ENCODE peak calls at places on chromosomes 11 and 22, in nine cellular contexts. C is adrenal gland, F is A549, M is IMR-90, D is testis, X is stomach, Y is heart left ventricle, P is H1, V is H54. G is an unnamed sample.

GRCh38 chr11:2409026-2409553 is 8.5 kb downstream of the TSSC4 start:
- DNase-seq in C (no peak), F (no peak), M (no peak), D (no peak), X (no peak), Y (no peak), P (no peak), V (no peak), G (no peak)

GRCh38 chr11:128236506-128237498 is 350.6 kb downstream of the ETS1 start:
- DNase-seq in C (no peak), F (no peak), M (no peak), D (peak), X (no peak), Y (no peak), P (no peak), V (no peak), G (no peak)

GRCh38 chr11:1401656-1402221 is 12.0 kb downstream of the BRSK2 start:
- DNase-seq in C (peak), F (peak), M (peak), D (peak), X (peak), Y (peak), P (no peak), V (peak), G (peak)

GRCh38 chr11:75072582-75072981 is 24.1 kb downstream of the OR2AT4 start:
- DNase-seq in C (no peak), F (no peak), M (no peak), D (no peak), X (no peak), Y (no peak), P (no peak), V (no peak), G (no peak)

GRCh38 chr11:81963018-81963417 is 770.6 kb downstream of the FAM181B start:
- DNase-seq in C (no peak), F (peak), M (no peak), D (no peak), X (no peak), Y (no peak), P (no peak), V (no peak), G (peak)

GRCh38 chr22:50672471-50673230 is at the start of gene SHANK3:
- DNase-seq in C (peak), F (no peak), M (no peak), D (no peak), X (no peak), Y (peak), P (no peak), V (no peak), G (no peak)

GRCh38 chr11:62340269-62340901 is 3.1 kb downstream of the ASRGL1 start:
- DNase-seq in C (peak), F (peak), M (peak), D (peak), X (peak), Y (peak), P (no peak), V (peak), G (peak)

GRCh38 chr11:36114095-36114494 is 170.2 kb downstream of the LDLRAD3 start:
- DNase-seq in C (no peak), F (no peak), M (no peak), D (no peak), X (no peak), Y (no peak), P (no peak), V (no peak), G (no peak)

GRCh38 chr11:68211546-68211945 is 1.6 kb downstream of the KMT5B start:
- DNase-seq in C (peak), F (no peak), M (no peak), D (no peak), X (peak), Y (no peak), P (no peak), V (no peak), G (no peak)

GRCh38 chr11:69518081-69518950 is 36.9 kb downstream of the LINC01488 start:
- DNase-seq in C (no peak), F (no peak), M (peak), D (no peak), X (no peak), Y (no peak), P (no peak), V (no peak), G (no peak)

GRCh38 chr11:35047179-35047578 is 91.8 kb upstream of the CD44 start:
- DNase-seq in C (no peak), F (no peak), M (no peak), D (no peak), X (no peak), Y (no peak), P (no peak), V (no peak), G (no peak)

GRCh38 chr11:115244758-115245157 is 259.5 kb downstream of the CADM1 start:
- DNase-seq in C (no peak), F (no peak), M (peak), D (no peak), X (no peak), Y (no peak), P (no peak), V (no peak), G (no peak)

GRCh38 chr11:6992457-6993431 is 27.4 kb downstream of the ZNF214 start:
- DNase-seq in C (no peak), F (no peak), M (peak), D (no peak), X (no peak), Y (no peak), P (no peak), V (no peak), G (no peak)

GRCh38 chr11:126669416-126669815 is 313.9 kb downstream of the ST3GAL4 start:
- DNase-seq in C (no peak), F (no peak), M (peak), D (no peak), X (no peak), Y (no peak), P (no peak), V (no peak), G (no peak)

GRCh38 chr22:42620084-42620483 is 5.4 kb upstream of the POLDIP3 start:
- DNase-seq in C (no peak), F (no peak), M (no peak), D (no peak), X (no peak), Y (no peak), P (no peak), V (no peak), G (no peak)

GRCh38 chr22:49334589-49334873 is 493.1 kb downstream of the BRD1 start:
- DNase-seq in C (no peak), F (no peak), M (no peak), D (no peak), X (no peak), Y (no peak), P (no peak), V (no peak), G (no peak)

GRCh38 chr11:126443120-126443519 is 87.6 kb downstream of the ST3GAL4 start:
- DNase-seq in C (no peak), F (no peak), M (no peak), D (no peak), X (no peak), Y (no peak), P (no peak), V (no peak), G (no peak)

GRCh38 chr11:130850185-130850944 is 65.9 kb downstream of the SNX19 start:
- DNase-seq in C (no peak), F (no peak), M (no peak), D (no peak), X (no peak), Y (no peak), P (no peak), V (no peak), G (no peak)
- TF ChIP-seq POLR2A in C (no peak), F (no peak), M (no peak), D (no peak), X (no peak), Y (no peak), P (no peak), V (no peak), G (no peak)

GRCh38 chr11:12653729-12654128 is 20.5 kb upstream of the TEAD1 start:
- DNase-seq in C (no peak), F (no peak), M (no peak), D (no peak), X (no peak), Y (no peak), P (no peak), V (no peak), G (no peak)
- TF ChIP-seq POLR2A in C (no peak), F (no peak), M (no peak), D (no peak), X (no peak), Y (no peak), P (no peak), V (no peak), G (no peak)

DNA sequence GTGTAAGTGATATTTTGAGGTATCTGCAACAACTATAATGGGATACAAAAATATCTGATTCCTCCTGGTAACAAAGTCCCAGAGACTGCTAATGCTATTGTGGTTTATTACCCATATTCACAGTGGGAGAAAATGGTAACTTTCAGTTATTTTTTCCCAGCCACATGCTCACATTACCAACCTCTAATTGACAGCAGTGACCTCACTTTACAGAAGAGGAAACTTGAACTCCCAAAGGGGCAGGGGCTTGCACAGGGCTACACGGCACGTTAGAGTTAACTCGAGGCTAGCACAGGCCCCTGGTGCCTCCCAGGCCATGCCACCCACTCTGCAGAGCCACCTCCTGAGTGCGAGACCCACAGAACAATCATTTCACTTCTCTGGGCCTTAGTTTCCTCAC is 132.4 kb downstream of the TENM4 start:
- DNase-seq in C (no peak), F (no peak), M (no peak), D (no peak), X (no peak), Y (no peak), P (no peak), V (no peak), G (no peak)
- TF ChIP-seq POLR2A in C (no peak), F (no peak), M (no peak), D (no peak), X (no peak), Y (no peak), P (no peak), V (no peak), G (no peak)

DNA sequence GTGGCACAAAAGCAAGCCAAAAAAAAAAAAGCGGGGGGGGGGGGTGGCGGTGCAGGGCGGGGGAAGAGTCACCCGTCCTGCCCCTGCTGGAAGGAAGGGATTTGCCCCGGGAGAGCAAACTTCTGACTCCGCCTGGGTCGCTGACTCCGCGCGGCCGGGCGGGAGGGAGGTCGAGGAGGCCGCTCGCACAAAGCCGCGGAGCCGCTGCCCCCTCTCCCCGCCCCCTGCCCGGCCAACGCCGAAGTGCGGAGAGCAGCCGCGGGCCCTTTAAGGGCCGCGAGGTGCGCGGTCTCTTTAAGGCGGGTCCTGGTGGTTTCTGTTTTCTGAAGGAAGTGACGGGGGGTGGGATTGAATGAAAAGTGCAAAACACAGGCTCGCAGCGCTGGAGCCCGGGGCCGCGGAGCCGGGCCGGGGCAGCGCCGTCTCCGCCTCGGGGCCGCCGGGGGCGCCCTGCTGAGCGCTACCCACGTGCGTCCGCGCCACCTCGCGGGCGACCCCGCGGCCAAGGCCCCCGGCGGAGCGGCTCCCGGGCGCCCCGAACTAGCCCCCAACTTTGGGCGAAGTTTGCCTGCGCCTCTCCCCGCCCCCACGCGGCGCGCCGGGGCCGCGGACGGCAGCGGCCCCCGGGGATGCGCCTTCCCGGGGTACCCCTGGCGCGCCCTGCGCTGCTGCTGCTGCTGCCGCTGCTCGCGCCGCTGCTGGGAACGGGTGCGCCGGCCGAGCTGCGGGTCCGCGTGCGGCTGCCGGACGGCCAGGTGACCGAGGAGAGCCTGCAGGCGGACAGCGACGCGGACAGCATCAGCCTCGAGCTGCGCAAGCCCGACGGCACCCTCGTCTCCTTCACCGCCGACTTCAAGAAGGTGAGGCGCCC is at the start of gene OAF:
- DNase-seq in C (peak), F (peak), M (peak), D (peak), X (peak), Y (peak), P (peak), V (peak), G (peak)
- TF ChIP-seq POLR2A in C (peak), F (no peak), M (peak), D (no peak), X (no peak), Y (peak), P (no peak), V (peak), G (no peak)

GRCh38 chr22:45284705-45285305 is at the start of gene UPK3A:
- DNase-seq in C (peak), F (no peak), M (no peak), D (peak), X (peak), Y (peak), P (no peak), V (no peak), G (peak)
- TF ChIP-seq POLR2A in C (no peak), F (no peak), M (no peak), D (no peak), X (no peak), Y (no peak), P (no peak), V (no peak), G (no peak)

GRCh38 chr11:129749141-129749540 is 66.5 kb upstream of the TMEM45B start:
- DNase-seq in C (no peak), F (no peak), M (no peak), D (no peak), X (no peak), Y (no peak), P (no peak), V (no peak), G (no peak)
- TF ChIP-seq POLR2A in C (no peak), F (no peak), M (no peak), D (no peak), X (no peak), Y (no peak), P (no peak), V (no peak), G (no peak)

DNA sequence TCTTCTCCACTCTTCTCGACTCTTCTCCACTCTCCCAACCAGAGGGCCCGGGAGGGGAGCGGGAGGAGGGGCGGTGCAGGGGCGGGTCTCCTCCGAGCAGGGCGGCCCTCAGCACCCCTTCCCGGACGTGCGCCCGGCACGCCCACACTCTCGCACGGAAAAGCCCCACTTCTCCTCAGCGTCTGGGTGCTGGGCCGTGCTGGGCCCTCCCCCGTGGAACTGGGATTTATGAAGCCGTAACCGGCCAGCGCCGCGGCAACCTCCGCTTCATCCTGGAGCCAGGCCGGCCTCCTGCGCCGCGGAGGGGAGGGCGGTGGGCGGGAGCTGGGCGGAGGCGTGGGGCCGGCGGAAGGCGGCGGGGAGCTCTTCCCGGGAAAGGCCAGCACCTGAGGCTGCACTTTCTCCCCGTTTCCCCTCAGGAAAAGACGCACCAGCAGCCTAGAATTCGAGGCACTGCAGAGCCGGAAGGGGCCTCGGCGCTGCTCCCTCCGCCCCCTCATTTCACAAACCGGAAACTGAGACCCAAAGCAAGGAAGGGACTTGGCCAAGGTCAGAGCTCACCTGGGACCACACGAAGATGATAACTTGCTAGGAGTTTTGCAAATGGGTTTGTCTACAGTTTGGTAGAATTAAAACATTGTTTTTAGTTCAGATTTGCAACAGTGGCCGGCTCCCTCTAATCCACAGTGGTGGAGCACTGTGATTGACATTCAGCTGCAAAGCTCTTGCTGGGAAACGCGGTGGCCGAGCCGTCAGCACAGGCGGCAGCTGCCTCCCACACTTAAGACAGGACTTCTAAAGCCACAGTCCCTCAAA is 31.6 kb upstream of the JAM3 start:
- DNase-seq in C (peak), F (peak), M (peak), D (peak), X (peak), Y (peak), P (no peak), V (peak), G (no peak)
- TF ChIP-seq POLR2A in C (peak), F (peak), M (no peak), D (no peak), X (no peak), Y (peak), P (peak), V (peak), G (no peak)

DNA sequence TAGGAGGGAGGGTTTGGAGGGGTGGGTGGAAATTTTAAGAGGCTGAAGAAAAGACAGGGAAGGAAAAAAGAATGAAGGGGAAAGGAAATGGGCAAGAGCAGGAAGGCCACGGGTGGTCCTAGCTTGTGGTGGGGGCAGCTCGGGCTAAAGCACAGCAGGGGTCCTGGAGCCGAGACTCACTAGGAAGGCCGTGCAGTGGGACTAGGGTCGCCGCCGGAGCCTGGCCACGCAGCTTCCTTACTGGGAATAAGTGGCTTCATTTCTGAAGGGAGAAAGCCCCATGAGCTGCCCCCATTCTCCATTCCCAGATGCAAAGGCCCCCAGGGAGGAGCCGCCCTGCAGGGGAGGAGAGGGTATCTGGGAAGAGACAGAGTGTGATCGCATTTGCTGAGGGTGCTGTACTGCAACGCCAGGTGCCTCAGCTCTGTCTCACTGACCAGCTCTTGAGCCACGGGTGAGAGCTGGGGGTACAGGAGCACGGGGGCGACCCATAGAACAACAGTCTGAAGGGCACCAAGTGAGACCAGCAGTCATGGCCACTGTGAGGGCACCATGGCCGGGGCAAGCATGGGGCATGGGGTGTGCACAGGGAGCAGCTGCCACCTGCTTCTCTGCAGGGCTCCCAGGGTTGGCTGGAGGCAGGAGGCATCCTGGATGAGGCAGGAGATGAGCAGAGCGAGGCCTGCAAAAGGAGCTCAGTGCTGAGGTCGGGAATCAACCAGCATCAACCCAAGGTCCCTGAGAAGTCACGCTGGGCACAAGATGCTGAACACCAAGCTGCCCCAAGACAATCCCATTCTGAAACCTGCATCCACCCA is 11.6 kb downstream of the TOP3B start:
- DNase-seq in C (no peak), F (no peak), M (no peak), D (no peak), X (no peak), Y (no peak), P (no peak), V (no peak), G (no peak)
- TF ChIP-seq POLR2A in C (no peak), F (no peak), M (no peak), D (no peak), X (no peak), Y (no peak), P (no peak), V (no peak), G (no peak)

G was measured in erythroblast.